ENCODE peak calls at places on chromosomes 16 and 17, in five cellular contexts. M is IMR-90, O is cardiac fibroblast, C is lower leg skin, L is adrenal gland. W is an unnamed sample.

GRCh38 chr17:75894049-75894742 is 2.6 kb downstream of the TRIM65 start:
- DNase-seq in O (no peak), M (no peak), C (peak; percentile 79), L (no peak), W (no peak)

GRCh38 chr17:72173475-72174116 is 52.8 kb downstream of the SOX9 start:
- DNase-seq in O (no peak), C (no peak), M (peak; percentile 31), L (no peak), W (no peak)

GRCh38 chr17:74904687-74905409 is 11.4 kb upstream of the FADS6 start:
- DNase-seq in O (no peak), C (no peak), L (no peak), M (no peak), W (peak; percentile 32)

GRCh38 chr17:70905796-70906195 is 736.5 kb downstream of the KCNJ2 start:
- DNase-seq in M (peak; percentile 100), O (peak; percentile 100), L (peak; percentile 16), C (no peak), W (peak; percentile 83)

GRCh38 chr16:81544691-81545365 is 100.2 kb downstream of the CMIP start:
- DNase-seq in C (no peak), M (peak; percentile 21), L (no peak), O (no peak), W (no peak)

GRCh38 chr17:35912339-35912912 is 18.1 kb downstream of the RDM1 start:
- DNase-seq in O (no peak), C (peak; percentile 40), L (no peak), M (no peak), W (no peak)

GRCh38 chr16:82855471-82855870 is 228.7 kb downstream of the CDH13 start:
- DNase-seq in C (no peak), M (no peak), O (no peak), L (no peak), W (no peak)

GRCh38 chr16:74563828-74564263 is 43.1 kb downstream of the GLG1 start:
- DNase-seq in O (peak; percentile 72), C (no peak), L (peak; percentile 34), M (peak; percentile 43), W (peak; percentile 80)

GRCh38 chr16:85940214-85940613 is 41.3 kb downstream of the IRF8 start:
- DNase-seq in C (no peak), O (no peak), L (no peak), M (no peak), W (no peak)

GRCh38 chr16:14013571-14014283 is 57.4 kb upstream of the MRTFB start:
- DNase-seq in M (peak; percentile 93), C (peak; percentile 76), L (no peak), O (peak; percentile 87), W (peak; percentile 94)

GRCh38 chr17:2900842-2901241 is 104.6 kb downstream of the RAP1GAP2 start:
- DNase-seq in M (no peak), O (no peak), C (no peak), L (no peak), W (no peak)

GRCh38 chr17:78818152-78818846 is 22.3 kb downstream of the USP36 start:
- DNase-seq in C (no peak), M (no peak), O (no peak), L (no peak), W (no peak)

GRCh38 chr17:16948587-16949376 is 23.1 kb downstream of the TNFRSF13B start:
- DNase-seq in M (no peak), O (no peak), C (peak; percentile 50), L (no peak), W (no peak)

GRCh38 chr16:82091225-82091624 is 56.2 kb downstream of the HSD17B2 start:
- DNase-seq in O (peak; percentile 17), M (peak; percentile 64), C (no peak), L (no peak), W (peak; percentile 42)

GRCh38 chr16:28277537-28278388 is 14.6 kb upstream of the SBK1 start:
- DNase-seq in O (peak; percentile 79), L (peak; percentile 86), C (peak; percentile 96), M (peak; percentile 63), W (peak; percentile 73)

GRCh38 chr16:50985733-50986132 is 165.3 kb downstream of the SALL1 start:
- DNase-seq in M (no peak), O (no peak), L (no peak), C (no peak), W (no peak)

GRCh38 chr17:49204521-49204920 is 5.9 kb downstream of the GNGT2 start:
- DNase-seq in M (peak; percentile 28), L (no peak), O (no peak), C (no peak), W (no peak)

GRCh38 chr17:43608313-43608712 is 53.4 kb downstream of the MEOX1 start:
- DNase-seq in C (no peak), M (peak; percentile 70), L (no peak), O (peak; percentile 65), W (peak; percentile 65)

GRCh38 chr16:80023865-80024264 is 423.3 kb upstream of the MAF start:
- DNase-seq in C (no peak), L (no peak), O (peak; percentile 68), M (peak; percentile 3), W (peak; percentile 79)

GRCh38 chr16:3661311-3661710 is 6.8 kb downstream of the DNASE1 start:
- DNase-seq in M (no peak), O (no peak), C (no peak), L (no peak), W (no peak)

GRCh38 chr17:48190871-48191270 is 83.3 kb downstream of the SNX11 start:
- DNase-seq in L (no peak), O (no peak), C (no peak), M (no peak), W (no peak)

GRCh38 chr16:89330177-89330856 is 112.8 kb downstream of the ZNF778 start:
- DNase-seq in O (peak; percentile 74), L (no peak), M (peak; percentile 52), C (no peak), W (peak; percentile 86)

GRCh38 chr17:61862105-61862574 is 1.2 kb downstream of the BRIP1 start:
- DNase-seq in L (no peak), O (peak; percentile 53), M (peak; percentile 42), C (no peak), W (peak; percentile 52)

GRCh38 chr17:60506312-60506711 is 19.7 kb downstream of the APPBP2 start:
- DNase-seq in M (peak; percentile 95), C (no peak), L (no peak), O (peak; percentile 94), W (peak; percentile 74)

GRCh38 chr16:54176376-54176901 is 110.1 kb downstream of the IRX3 start:
- DNase-seq in M (no peak), O (no peak), L (no peak), C (no peak), W (no peak)

DNA sequence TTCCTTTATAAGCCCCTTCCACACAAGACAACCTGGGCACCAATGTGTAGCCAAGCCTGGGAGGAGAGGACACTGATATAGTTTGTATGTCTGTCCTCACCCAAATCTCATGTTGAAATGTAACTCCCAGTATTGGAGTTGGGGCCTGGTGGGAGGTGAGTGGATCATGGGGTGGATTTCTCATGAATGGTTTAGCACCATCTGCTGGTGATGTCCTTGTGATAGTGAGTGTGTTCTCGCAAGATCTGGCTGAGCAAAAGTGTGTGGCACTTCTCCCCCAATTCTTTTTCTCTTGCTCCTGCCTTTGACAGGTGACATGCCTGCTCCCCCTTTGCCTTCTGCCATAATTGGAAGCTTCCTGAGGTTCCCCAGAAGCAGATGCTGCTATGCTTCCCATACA is 135.8 kb downstream of the USP31 start:
- DNase-seq in L (no peak), M (peak; percentile 3), C (no peak), O (peak; percentile 9), W (peak; percentile 13)
- TF ChIP-seq CTCF in L (no peak), M (no peak), C (no peak), O (no peak), W (peak; percentile 28)

GRCh38 chr16:57999366-57999970 is 1.0 kb downstream of the ZNF319 start:
- DNase-seq in L (no peak), O (peak; percentile 53), M (peak; percentile 33), C (no peak), W (peak; percentile 55)

GRCh38 chr16:58002411-58002790 is 1.2 kb downstream of the USB1 start:
- DNase-seq in L (no peak), C (no peak), M (no peak), O (no peak), W (no peak)

GRCh38 chr16:58001781-58002410 is 689 bp downstream of the USB1 start:
- DNase-seq in C (no peak), M (no peak), L (no peak), O (no peak), W (no peak)

GRCh38 chr16:57999971-58000705 is at the start of gene ZNF319:
- DNase-seq in M (no peak), L (no peak), C (no peak), O (no peak), W (no peak)

DNA sequence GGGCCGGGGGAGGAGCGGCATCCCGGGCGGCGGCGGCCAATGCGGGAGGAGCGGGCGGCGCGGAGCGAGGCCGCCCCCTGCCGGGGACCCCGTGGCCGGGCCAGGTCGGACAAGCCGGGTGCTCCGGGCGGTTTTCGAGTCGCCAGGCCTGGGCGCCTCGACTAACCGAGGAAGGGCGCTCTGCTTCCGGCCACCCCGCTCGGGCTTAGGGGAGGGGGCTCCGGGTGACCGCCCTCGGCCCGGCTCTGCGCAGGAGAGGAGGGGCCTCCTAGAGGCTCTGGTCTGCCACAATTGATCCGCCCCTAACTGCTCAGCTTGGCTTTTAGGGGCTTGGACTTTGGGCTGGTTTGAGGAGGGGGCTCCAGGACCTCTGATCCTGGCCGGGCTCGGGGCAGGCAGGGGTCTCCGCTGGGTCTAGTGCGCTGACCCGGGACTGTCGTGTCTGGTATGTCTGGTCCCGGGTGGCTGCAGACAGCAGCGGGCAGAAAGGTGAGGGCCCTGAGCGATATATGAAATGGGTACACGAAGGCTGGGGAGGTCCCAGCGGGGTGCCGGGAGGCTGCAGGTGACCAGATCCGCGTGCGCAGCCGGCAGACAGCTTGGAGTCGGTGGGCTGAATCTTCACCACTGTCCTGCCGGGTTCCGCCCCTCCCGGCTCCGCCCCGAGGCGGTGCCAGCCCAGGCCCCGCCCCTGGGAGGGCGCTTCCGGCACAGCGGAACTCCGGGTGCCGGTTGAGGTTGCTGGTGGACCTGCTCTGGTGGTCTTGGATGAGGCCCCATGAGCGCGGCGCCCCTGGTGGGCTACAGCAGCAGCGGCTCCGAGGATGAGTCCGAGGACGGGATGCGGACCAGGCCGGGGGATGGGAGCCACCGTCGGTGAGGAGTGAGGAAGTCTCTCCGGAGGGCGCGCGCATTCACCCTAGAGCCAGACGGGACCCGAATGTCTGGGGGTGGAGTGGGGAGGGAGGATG is at the start of gene USB1:
- DNase-seq in O (peak; percentile 78), C (peak; percentile 96), L (peak; percentile 91), M (peak; percentile 73), W (peak; percentile 88)
- TF ChIP-seq CTCF in O (peak; percentile 26), C (no peak), L (peak; percentile 49), M (peak; percentile 75), W (peak; percentile 37)

GRCh38 chr16:57818377-57819055 is 16.2 kb upstream of the KIFC3 start:
- DNase-seq in M (no peak), C (no peak), O (no peak), L (no peak), W (no peak)
- TF ChIP-seq CTCF in M (no peak), C (no peak), O (no peak), L (no peak), W (no peak)

GRCh38 chr17:39361064-39361463 is 40.4 kb downstream of the FBXL20 start:
- DNase-seq in L (no peak), C (no peak), O (no peak), M (no peak), W (no peak)

GRCh38 chr17:39360537-39360936 is 40.9 kb downstream of the FBXL20 start:
- DNase-seq in C (no peak), M (no peak), O (no peak), L (peak; percentile 41), W (no peak)

GRCh38 chr17:39357978-39358377 is 43.4 kb downstream of the FBXL20 start:
- DNase-seq in L (no peak), C (no peak), M (no peak), O (no peak), W (no peak)

GRCh38 chr17:39357488-39357887 is 43.9 kb downstream of the FBXL20 start:
- DNase-seq in M (peak; percentile 20), C (no peak), O (no peak), L (no peak), W (peak; percentile 22)

GRCh38 chr17:39359994-39360393 is 41.4 kb downstream of the FBXL20 start:
- DNase-seq in O (no peak), C (no peak), L (no peak), M (no peak), W (no peak)
- TF ChIP-seq CTCF in O (no peak), C (no peak), L (no peak), M (no peak), W (no peak)